ENCODE peak calls at places on chromosomes 16 and 17, in six cellular contexts. D is foreskin fibroblast, X is GM12865, F is brain microvascular endothelial cell, Q is mammary epithelial cell, G is Caco-2. S is an unnamed sample.

GRCh38 chr16:30786115-30786935 is 680 bp downstream of the ZNF629 start:
- DNase-seq in D (peak), X (no peak), F (peak), Q (peak), G (peak), S (peak)

GRCh38 chr16:48526058-48526957 is 83.7 kb downstream of the N4BP1 start:
- DNase-seq in D (no peak), X (peak), F (no peak), Q (peak), G (peak), S (peak)

GRCh38 chr16:63943568-63943967 is 1178.3 kb downstream of the CDH11 start:
- DNase-seq in D (no peak), X (no peak), F (no peak), Q (no peak), G (no peak), S (no peak)

GRCh38 chr16:72247821-72248253 is 75.9 kb upstream of the PMFBP1 start:
- DNase-seq in D (peak), X (no peak), F (peak), Q (peak), G (no peak), S (peak)

GRCh38 chr16:66592241-66592640 is 12.3 kb upstream of the CMTM3 start:
- DNase-seq in D (no peak), X (no peak), F (no peak), Q (no peak), G (no peak), S (no peak)

GRCh38 chr17:37025847-37026533 is 77.2 kb downstream of the AATF start:
- DNase-seq in D (no peak), X (peak), F (no peak), Q (no peak), G (no peak), S (no peak)

GRCh38 chr17:4124994-4125393 is 17.8 kb downstream of the ZZEF1 start:
- DNase-seq in D (no peak), X (no peak), F (no peak), Q (no peak), G (no peak), S (peak)

GRCh38 chr16:30896203-30896889 is at the start of gene CTF1:
- DNase-seq in D (peak), X (no peak), F (peak), Q (peak), G (peak), S (peak)

GRCh38 chr17:55394357-55395021 is 27.1 kb downstream of the MMD start:
- DNase-seq in D (no peak), X (no peak), F (no peak), Q (no peak), G (peak), S (no peak)

GRCh38 chr17:6752068-6752909 is 3.6 kb upstream of the XAF1 start:
- DNase-seq in D (peak), X (no peak), F (peak), Q (peak), G (no peak), S (peak)

GRCh38 chr16:53043462-53043861 is 9.2 kb downstream of the CHD9NB start:
- DNase-seq in D (peak), X (no peak), F (no peak), Q (no peak), G (no peak), S (peak)

GRCh38 chr16:87419971-87420370 is 27.8 kb downstream of the MAP1LC3B start:
- DNase-seq in D (no peak), X (no peak), F (no peak), Q (no peak), G (no peak), S (no peak)

GRCh38 chr16:66977341-66978113 is 10.9 kb upstream of the CES4A start:
- DNase-seq in D (peak), X (peak), F (peak), Q (peak), G (peak), S (peak)

GRCh38 chr16:23771642-23772041 is 16.8 kb downstream of the CHP2 start:
- DNase-seq in D (no peak), X (peak), F (no peak), Q (peak), G (no peak), S (no peak)

GRCh38 chr17:8126306-8127066 is 2.6 kb upstream of the HES7 start:
- DNase-seq in D (peak), X (peak), F (no peak), Q (peak), G (peak), S (peak)

GRCh38 chr16:84088695-84089395 is 27.9 kb downstream of the MBTPS1 start:
- DNase-seq in D (no peak), X (peak), F (no peak), Q (no peak), G (peak), S (no peak)

GRCh38 chr17:35315971-35316370 is 57.5 kb downstream of the SLFN11 start:
- DNase-seq in D (no peak), X (no peak), F (no peak), Q (no peak), G (no peak), S (no peak)
- H3K4me3 ChIP-seq in D (no peak), X (no peak), F (no peak), Q (no peak), G (no peak), S (no peak)

GRCh38 chr17:77471984-77472836 is 331.4 kb downstream of the SEC14L1 start:
- DNase-seq in D (peak), X (peak), F (no peak), Q (peak), G (no peak), S (peak)
- H3K4me3 ChIP-seq in D (no peak), X (peak), F (no peak), Q (no peak), G (no peak), S (no peak)

GRCh38 chr16:2915196-2915929 is 3.6 kb downstream of the FLYWCH1 start:
- DNase-seq in D (peak), X (no peak), F (no peak), Q (no peak), G (no peak), S (no peak)
- H3K4me3 ChIP-seq in D (no peak), X (no peak), F (no peak), Q (no peak), G (no peak), S (no peak)

GRCh38 chr17:80478487-80479245 is 2.3 kb upstream of the NPTX1 start:
- DNase-seq in D (no peak), X (no peak), F (no peak), Q (no peak), G (no peak), S (no peak)
- H3K4me3 ChIP-seq in D (peak), X (no peak), F (peak), Q (peak), G (no peak), S (peak)

GRCh38 chr17:75263051-75263450 is 1.4 kb downstream of the MRPS7 start:
- DNase-seq in D (no peak), X (no peak), F (no peak), Q (no peak), G (no peak), S (no peak)
- H3K4me3 ChIP-seq in D (no peak), X (peak), F (no peak), Q (no peak), G (no peak), S (no peak)

DNA sequence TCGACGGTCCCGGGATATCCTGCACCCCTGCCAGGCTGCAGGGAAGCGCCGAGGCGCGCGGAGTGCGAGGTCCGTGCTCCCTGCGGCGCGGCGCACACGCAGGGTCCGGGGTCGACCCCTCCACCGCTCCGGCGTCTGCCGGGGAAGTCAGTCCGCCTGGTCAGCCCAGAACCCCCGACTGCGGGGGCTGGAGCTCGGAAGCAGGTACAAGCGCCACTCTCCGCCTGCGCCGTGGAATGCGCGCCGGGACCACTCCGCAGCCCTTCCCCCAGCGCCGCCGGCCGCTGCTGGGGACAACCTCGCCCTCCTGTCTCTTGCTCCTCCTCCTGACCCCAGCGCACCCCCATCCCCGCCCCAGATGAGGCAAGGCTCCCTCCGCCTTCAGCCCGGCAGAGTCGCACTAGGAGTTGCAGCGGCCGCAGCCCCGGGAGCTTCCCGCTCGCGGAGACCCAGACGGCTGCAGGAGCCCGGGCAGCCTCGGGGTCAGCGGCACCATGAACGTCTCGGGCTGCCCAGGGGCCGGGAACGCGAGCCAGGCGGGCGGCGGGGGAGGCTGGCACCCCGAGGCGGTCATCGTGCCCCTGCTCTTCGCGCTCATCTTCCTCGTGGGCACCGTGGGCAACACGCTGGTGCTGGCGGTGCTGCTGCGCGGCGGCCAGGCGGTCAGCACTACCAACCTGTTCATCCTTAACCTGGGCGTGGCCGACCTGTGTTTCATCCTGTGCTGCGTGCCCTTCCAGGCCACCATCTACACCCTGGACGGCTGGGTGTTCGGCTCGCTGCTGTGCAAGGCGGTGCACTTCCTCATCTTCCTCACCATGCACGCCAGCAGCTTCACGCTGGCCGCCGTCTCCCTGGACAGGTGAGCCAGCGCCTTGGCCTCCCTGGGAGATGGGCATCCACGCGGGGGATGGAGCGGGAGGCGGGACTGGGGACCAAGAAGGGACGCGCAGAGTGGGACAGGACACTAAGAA is at the start of gene GALR2:
- DNase-seq in D (no peak), X (no peak), F (no peak), Q (no peak), G (no peak), S (no peak)
- H3K4me3 ChIP-seq in D (no peak), X (no peak), F (no peak), Q (no peak), G (no peak), S (no peak)

GRCh38 chr17:62963296-62963695 is 2.7 kb upstream of the TANC2 start:
- DNase-seq in D (peak), X (no peak), F (peak), Q (peak), G (no peak), S (no peak)
- H3K4me3 ChIP-seq in D (no peak), X (no peak), F (no peak), Q (no peak), G (no peak), S (no peak)

DNA sequence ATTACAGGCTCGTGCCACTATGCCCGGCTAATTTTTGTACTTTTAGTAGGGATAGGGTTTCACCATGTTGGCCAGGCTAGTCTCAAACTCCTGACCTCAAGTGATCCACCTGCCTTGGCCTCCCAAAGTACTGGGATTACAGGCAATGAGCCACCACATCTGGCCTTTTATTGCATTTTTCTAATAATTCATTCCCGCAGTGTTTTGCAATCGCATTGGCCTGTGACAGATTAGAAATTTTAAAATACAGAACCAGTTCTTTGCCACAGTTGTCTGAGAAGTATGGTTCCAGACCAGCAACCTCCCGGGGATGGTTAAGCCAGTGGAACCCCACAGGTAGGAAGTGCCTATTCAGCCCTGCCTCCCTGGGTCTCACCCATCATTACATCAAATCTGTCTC is 3.2 kb upstream of the CRHR1 start:
- DNase-seq in D (peak), X (no peak), F (no peak), Q (no peak), G (no peak), S (no peak)
- H3K4me3 ChIP-seq in D (no peak), X (no peak), F (no peak), Q (no peak), G (no peak), S (no peak)